ENCODE peak calls at places on chromosome 9, in ten cellular contexts. U, H, V, F, Z, R, C, I, S and B are unnamed samples.

GRCh38 chr9:90868555-90868954 is 66.9 kb downstream of the SYK start:
- DNase-seq in U (no peak), H (no peak), V (no peak), F (peak), Z (no peak), R (no peak), C (no peak), I (no peak), S (no peak), B (no peak)

GRCh38 chr9:135082536-135082935 is 4.9 kb upstream of the OLFM1 start:
- DNase-seq in U (no peak), H (no peak), V (no peak), F (no peak), Z (no peak), R (no peak), C (no peak), I (no peak), S (no peak), B (no peak)

GRCh38 chr9:126346031-126346430 is 19.4 kb downstream of the MVB12B start:
- DNase-seq in U (no peak), H (no peak), V (no peak), F (no peak), Z (no peak), R (no peak), C (no peak), I (no peak), S (no peak), B (no peak)

GRCh38 chr9:90966475-90967150 is 165.0 kb downstream of the SYK start:
- DNase-seq in U (no peak), H (no peak), V (no peak), F (peak), Z (no peak), R (no peak), C (no peak), I (no peak), S (no peak), B (peak)

GRCh38 chr9:127362829-127363228 is 34.1 kb upstream of the SLC2A8 start:
- DNase-seq in U (no peak), H (no peak), V (no peak), F (no peak), Z (no peak), R (no peak), C (no peak), I (no peak), S (no peak), B (no peak)

GRCh38 chr9:126436545-126437269 is 110.1 kb downstream of the MVB12B start:
- DNase-seq in U (no peak), H (no peak), V (no peak), F (no peak), Z (no peak), R (no peak), C (no peak), I (no peak), S (peak), B (peak)

GRCh38 chr9:131298341-131298740 is 8.8 kb downstream of the PLPP7 start:
- DNase-seq in U (no peak), H (no peak), V (no peak), F (no peak), Z (no peak), R (no peak), C (no peak), I (no peak), S (no peak), B (no peak)

GRCh38 chr9:118522093-118523028 is 818.2 kb downstream of the TLR4 start:
- DNase-seq in U (no peak), H (peak), V (peak), F (peak), Z (peak), R (no peak), C (peak), I (no peak), S (peak), B (peak)

GRCh38 chr9:16223074-16223871 is 647.2 kb downstream of the BNC2 start:
- DNase-seq in U (no peak), H (no peak), V (no peak), F (no peak), Z (no peak), R (no peak), C (peak), I (no peak), S (no peak), B (no peak)

GRCh38 chr9:116002181-116002580 is 151.4 kb upstream of the PAPPA start:
- DNase-seq in U (no peak), H (no peak), V (no peak), F (no peak), Z (no peak), R (no peak), C (peak), I (no peak), S (no peak), B (no peak)

GRCh38 chr9:76887003-76887821 is 18.7 kb downstream of the PRUNE2 start:
- DNase-seq in U (no peak), H (no peak), V (no peak), F (no peak), Z (no peak), R (no peak), C (no peak), I (no peak), S (no peak), B (no peak)

GRCh38 chr9:114278881-114279570 is 43.9 kb upstream of the ORM1 start:
- DNase-seq in U (no peak), H (no peak), V (peak), F (peak), Z (peak), R (no peak), C (peak), I (peak), S (peak), B (peak)

GRCh38 chr9:133468777-133469455 is 9.1 kb downstream of the CACFD1 start:
- DNase-seq in U (no peak), H (no peak), V (no peak), F (no peak), Z (no peak), R (no peak), C (no peak), I (no peak), S (no peak), B (no peak)

GRCh38 chr9:29078063-29078660 is 1504.9 kb upstream of the C9orf72 start:
- DNase-seq in U (no peak), H (no peak), V (no peak), F (peak), Z (no peak), R (no peak), C (no peak), I (no peak), S (no peak), B (peak)

GRCh38 chr9:83336696-83337095 is 201.5 kb downstream of the FRMD3 start:
- DNase-seq in U (no peak), H (no peak), V (no peak), F (peak), Z (no peak), R (no peak), C (peak), I (no peak), S (peak), B (no peak)

DNA sequence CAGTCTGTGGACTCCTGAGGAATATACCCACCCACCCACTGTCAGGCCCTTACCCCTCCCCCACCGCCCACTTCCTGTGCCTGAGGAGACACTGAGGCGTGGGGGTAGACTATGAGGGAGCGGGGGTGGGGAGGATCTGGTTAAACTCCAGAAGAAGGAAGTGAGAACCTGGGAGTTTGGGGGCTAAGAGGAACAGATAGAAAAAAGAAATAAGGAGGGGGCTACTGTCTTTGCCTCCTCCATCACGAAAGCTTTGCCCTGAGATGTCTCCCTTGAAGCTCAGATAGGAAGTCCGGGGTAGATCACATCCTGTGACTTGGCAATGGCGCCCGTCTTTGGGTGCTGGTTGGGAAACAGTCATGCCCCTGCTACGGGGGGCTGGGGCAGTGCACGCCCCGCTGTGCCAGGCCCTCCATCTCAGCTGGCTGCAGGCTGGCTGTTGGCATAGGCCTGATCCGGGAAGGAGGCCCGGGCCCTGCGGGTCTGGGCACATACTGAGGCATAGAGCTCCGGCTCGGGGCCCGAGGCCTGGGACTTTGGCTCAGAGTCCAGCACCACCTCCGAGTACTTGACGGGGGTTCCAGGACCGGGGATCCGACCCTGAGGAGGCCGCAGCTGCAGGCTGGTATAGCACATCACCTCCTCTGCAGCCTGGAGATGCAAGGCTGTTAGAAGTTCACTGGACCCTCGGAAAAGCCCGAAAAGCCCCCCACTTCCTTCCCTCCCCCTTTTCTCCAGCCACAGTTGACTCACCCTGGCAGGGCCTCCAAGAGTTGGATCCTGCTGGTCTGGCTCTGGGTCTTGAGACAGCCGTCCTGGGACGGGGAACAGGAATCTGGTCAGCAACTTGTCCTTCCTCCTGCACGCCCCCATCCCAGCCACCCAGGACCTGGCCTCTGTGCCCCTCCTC is 1.0 kb downstream of the SIT1 start:
- DNase-seq in U (no peak), H (peak), V (no peak), F (no peak), Z (no peak), R (no peak), C (no peak), I (no peak), S (peak), B (no peak)
- TF ChIP-seq CTCF in U (no peak), H (no peak), V (no peak), F (no peak), Z (no peak), R (no peak), C (no peak), I (no peak), S (no peak), B (no peak)

DNA sequence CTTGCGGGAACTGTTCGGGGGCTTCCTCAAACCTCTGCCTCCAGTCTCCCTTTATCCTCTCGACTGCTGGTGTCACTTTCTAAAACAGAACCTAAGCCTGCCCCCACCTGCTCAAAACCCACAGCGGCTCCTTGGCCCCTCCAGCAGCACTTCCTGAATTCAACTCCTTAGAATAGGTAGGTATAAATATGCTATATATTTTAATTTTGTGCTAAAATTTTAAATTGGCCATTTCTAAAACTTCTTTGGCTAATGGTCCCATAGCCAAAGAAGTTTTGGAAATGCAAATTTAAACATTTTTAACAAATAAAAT is 71.8 kb upstream of the TBC1D2 start:
- DNase-seq in U (no peak), H (no peak), V (no peak), F (no peak), Z (no peak), R (no peak), C (no peak), I (no peak), S (no peak), B (no peak)
- TF ChIP-seq CTCF in U (no peak), H (no peak), V (no peak), F (no peak), Z (no peak), R (no peak), C (no peak), I (no peak), S (no peak), B (no peak)

GRCh38 chr9:18805386-18805785 is 227.6 kb downstream of the SAXO1 start:
- DNase-seq in U (no peak), H (no peak), V (no peak), F (no peak), Z (no peak), R (no peak), C (no peak), I (no peak), S (no peak), B (no peak)
- TF ChIP-seq CTCF in U (no peak), H (no peak), V (no peak), F (no peak), Z (no peak), R (no peak), C (no peak), I (no peak), S (no peak), B (no peak)

GRCh38 chr9:93910598-93910997 is 44.6 kb downstream of the BARX1 start:
- DNase-seq in U (no peak), H (no peak), V (no peak), F (no peak), Z (no peak), R (no peak), C (no peak), I (no peak), S (peak), B (no peak)

GRCh38 chr9:93909242-93909616 is 45.9 kb downstream of the BARX1 start:
- DNase-seq in U (no peak), H (no peak), V (no peak), F (no peak), Z (no peak), R (no peak), C (no peak), I (no peak), S (no peak), B (no peak)

GRCh38 chr9:93907551-93908199 is 47.5 kb downstream of the BARX1 start:
- DNase-seq in U (no peak), H (no peak), V (no peak), F (no peak), Z (no peak), R (no peak), C (no peak), I (no peak), S (no peak), B (no peak)

GRCh38 chr9:93910196-93910595 is 45.0 kb downstream of the BARX1 start:
- DNase-seq in U (no peak), H (no peak), V (no peak), F (no peak), Z (no peak), R (no peak), C (no peak), I (no peak), S (no peak), B (no peak)

DNA sequence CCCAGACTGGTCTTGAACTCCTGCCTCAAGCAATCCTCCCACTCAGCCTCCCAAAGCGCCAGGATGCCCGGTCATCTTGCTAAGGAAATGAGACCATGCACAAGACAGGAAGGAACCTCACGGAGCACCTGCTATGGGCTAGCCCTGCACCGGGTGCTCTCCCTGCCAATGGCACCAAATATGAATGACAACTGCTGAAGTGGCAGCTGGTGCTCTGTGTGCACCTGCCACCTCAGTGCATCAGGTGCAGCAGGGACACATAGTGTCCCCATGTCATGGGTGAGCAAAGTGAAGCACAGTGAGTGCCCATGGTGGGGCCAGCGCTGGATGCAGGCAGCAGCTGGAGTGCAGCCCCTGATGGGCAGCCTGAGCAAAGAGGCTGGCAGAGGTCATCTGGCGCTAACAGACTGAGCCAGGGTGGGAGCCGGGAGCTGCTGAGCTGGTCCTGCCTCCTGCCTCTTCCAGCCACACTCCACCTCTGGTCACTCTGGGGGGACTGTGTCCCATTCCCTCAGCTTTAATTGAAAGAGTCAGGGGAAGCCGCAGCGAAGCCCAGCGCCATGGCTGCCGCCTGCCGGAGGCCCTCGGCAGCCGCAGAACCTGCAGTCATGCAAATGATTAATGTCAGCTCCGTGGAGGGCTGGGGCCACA is 46.4 kb downstream of the BARX1 start:
- DNase-seq in U (no peak), H (peak), V (no peak), F (peak), Z (no peak), R (no peak), C (no peak), I (no peak), S (no peak), B (no peak)
- TF ChIP-seq CTCF in U (no peak), H (no peak), V (no peak), F (peak), Z (no peak), R (no peak), C (no peak), I (no peak), S (no peak), B (no peak)